ENCODE peak calls at places on chromosomes 1 and 21, in eight cellular contexts. M is SK-N-SH, W is mammary epithelial cell, B is GM23248, Q is K562, C is neural progenitor cell, X is astrocyte, S is OCI-LY7. T is an unnamed sample.

GRCh38 chr1:52917156-52917555 is 4.4 kb downstream of the ECHDC2 start:
- DNase-seq in X (no peak), B (no peak), W (no peak), C (no peak), Q (no peak), M (no peak), S (no peak), T (no peak)

GRCh38 chr21:39430457-39430856 is 15.1 kb downstream of the LCA5L start:
- DNase-seq in W (no peak), Q (peak; percentile 89), X (no peak), S (no peak), C (peak; percentile 71), B (no peak), M (no peak), T (no peak)

GRCh38 chr1:90834354-90835171 is 117.5 kb upstream of the BARHL2 start:
- DNase-seq in X (no peak), M (no peak), Q (no peak), S (no peak), C (peak; percentile 48), B (peak; percentile 12), W (no peak), T (no peak)

GRCh38 chr1:161913482-161914140 is 110.1 kb downstream of the OLFML2B start:
- DNase-seq in Q (no peak), W (peak; percentile 10), M (no peak), X (peak; percentile 65), B (peak; percentile 57), S (no peak), C (no peak), T (no peak)

GRCh38 chr1:186605762-186606350 is 74.4 kb downstream of the PTGS2 start:
- DNase-seq in C (peak; percentile 81), Q (no peak), S (peak; percentile 27), B (peak; percentile 80), W (peak; percentile 64), X (peak; percentile 26), M (peak; percentile 14), T (peak; percentile 57)

GRCh38 chr1:72724951-72725863 is 442.9 kb upstream of the NEGR1 start:
- DNase-seq in M (peak; percentile 16), Q (no peak), W (no peak), C (peak; percentile 77), S (no peak), X (no peak), B (no peak), T (peak; percentile 6)

GRCh38 chr1:22388666-22389455 is 62.8 kb upstream of the ZBTB40 start:
- DNase-seq in M (no peak), C (no peak), X (no peak), B (peak; percentile 98), S (no peak), W (peak; percentile 39), Q (no peak), T (peak; percentile 44)

GRCh38 chr1:230641346-230641745 is 935 bp upstream of the COG2 start:
- DNase-seq in M (no peak), W (peak; percentile 40), X (peak; percentile 52), S (no peak), B (peak; percentile 13), Q (no peak), C (no peak), T (no peak)

GRCh38 chr1:87334351-87335174 is 5.9 kb downstream of the LMO4 start:
- DNase-seq in Q (peak; percentile 48), C (peak; percentile 83), S (peak; percentile 30), X (peak; percentile 37), M (peak; percentile 42), B (peak; percentile 64), W (peak; percentile 24), T (peak; percentile 39)

GRCh38 chr1:214660190-214660589 is 57.2 kb downstream of the CENPF start:
- DNase-seq in Q (no peak), X (no peak), W (no peak), C (no peak), S (no peak), M (no peak), B (peak; percentile 7), T (no peak)

GRCh38 chr1:68725353-68725752 is 228.5 kb upstream of the DEPDC1 start:
- DNase-seq in M (peak; percentile 73), C (no peak), W (peak; percentile 53), X (no peak), Q (no peak), S (no peak), B (no peak), T (peak; percentile 35)

GRCh38 chr1:243473281-243474210 is 217.7 kb downstream of the SDCCAG8 start:
- DNase-seq in Q (no peak), C (no peak), M (no peak), B (peak; percentile 61), S (no peak), X (peak; percentile 33), W (no peak), T (no peak)

GRCh38 chr1:21012937-21013336 is 163.8 kb downstream of the EIF4G3 start:
- DNase-seq in B (peak; percentile 72), Q (no peak), C (peak; percentile 55), W (no peak), M (peak; percentile 66), S (no peak), X (peak; percentile 63), T (peak; percentile 65)

GRCh38 chr1:54643736-54644135 is 2.1 kb downstream of the MROH7 start:
- DNase-seq in Q (peak; percentile 6), C (no peak), X (no peak), M (no peak), S (no peak), W (no peak), B (peak; percentile 15), T (no peak)

GRCh38 chr1:11026052-11026451 is 13.6 kb downstream of the TARDBP start:
- DNase-seq in X (no peak), Q (no peak), M (no peak), B (no peak), W (peak; percentile 54), C (no peak), S (no peak), T (no peak)

GRCh38 chr1:46137901-46138300 is 5.5 kb upstream of the PIK3R3 start:
- DNase-seq in X (peak; percentile 60), C (no peak), M (no peak), W (no peak), B (peak; percentile 36), Q (no peak), S (no peak), T (no peak)
- H3K4me2 ChIP-seq in X (peak overlapping the region; percentile 78), C (no peak overlapping the region), M (no peak overlapping the region), W (no peak overlapping the region), B (no peak overlapping the region), Q (no peak overlapping the region), S (no peak overlapping the region), T (peak overlapping the region; percentile 73)

GRCh38 chr21:45326169-45326833 is 38.6 kb upstream of the POFUT2 start:
- DNase-seq in S (no peak), C (no peak), B (peak; percentile 83), Q (no peak), X (no peak), M (peak; percentile 76), W (no peak), T (no peak)
- H3K4me1 ChIP-seq in S (no peaks in the 10 kb centered on the region), C (peaks cover 19% of the 10 kb centered on the region), B (peaks cover 27% of the 10 kb centered on the region), Q (no peaks in the 10 kb centered on the region), X (peaks cover 32% of the 10 kb centered on the region), M (peaks cover 21% of the 10 kb centered on the region), W (peaks cover 20% of the 10 kb centered on the region), T (peaks cover 44% of the 10 kb centered on the region)

GRCh38 chr1:95863086-95863485 is 629.1 kb downstream of the RWDD3 start:
- DNase-seq in Q (no peak), S (no peak), B (no peak), W (no peak), X (no peak), C (no peak), M (no peak), T (no peak)
- H3K4me2 ChIP-seq in Q (no peak overlapping the region), S (no peak overlapping the region), B (no peak overlapping the region), W (no peak overlapping the region), X (no peak overlapping the region), C (no peak overlapping the region), M (no peak overlapping the region), T (no peak overlapping the region)

GRCh38 chr1:182617734-182618288 is 13.6 kb upstream of the RGS16 start:
- DNase-seq in B (peak; percentile 52), X (peak; percentile 52), M (no peak), Q (no peak), C (no peak), S (no peak), W (peak; percentile 64), T (no peak)

GRCh38 chr1:182617075-182617429 is 12.9 kb upstream of the RGS16 start:
- DNase-seq in S (no peak), X (no peak), C (no peak), W (no peak), Q (no peak), M (no peak), B (no peak), T (no peak)

GRCh38 chr1:182624582-182624981 is 20.4 kb upstream of the RGS16 start:
- DNase-seq in M (no peak), X (no peak), W (no peak), S (no peak), B (no peak), C (no peak), Q (no peak), T (no peak)

GRCh38 chr1:182622795-182623528 is 18.8 kb upstream of the RGS16 start:
- DNase-seq in W (no peak), C (no peak), Q (no peak), M (no peak), X (no peak), B (no peak), S (peak; percentile 71), T (no peak)

DNA sequence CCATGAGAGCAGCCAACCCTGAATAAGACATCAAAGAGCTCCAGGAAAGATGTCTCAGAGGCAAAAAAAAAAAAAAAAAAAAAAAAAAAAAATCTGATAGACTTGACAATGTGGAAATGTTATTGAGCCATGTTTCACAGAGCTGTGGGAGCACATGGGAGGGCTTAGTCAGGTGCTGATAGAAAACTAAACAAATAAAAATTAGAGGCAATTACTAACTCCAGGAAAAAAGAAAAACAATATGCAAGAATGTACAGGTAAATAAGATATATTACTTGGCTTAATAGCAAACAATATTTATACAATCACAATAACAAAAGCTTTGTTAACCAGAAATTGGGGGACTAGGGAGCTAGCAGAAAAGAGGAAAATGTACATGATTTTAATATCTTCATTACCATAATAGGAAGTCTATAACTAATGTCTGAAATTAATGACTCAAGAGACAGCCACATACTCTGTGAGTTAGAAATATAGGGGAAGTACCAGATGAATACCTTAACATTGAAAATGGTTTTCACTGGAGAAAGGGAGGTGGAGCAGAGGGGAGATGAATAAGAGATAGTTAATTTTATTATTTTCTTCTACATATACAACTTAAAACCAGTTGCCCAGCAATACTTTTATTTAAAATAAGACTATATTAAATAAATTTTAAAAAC is 16.9 kb upstream of the RGS16 start:
- DNase-seq in X (no peak), B (no peak), Q (no peak), W (no peak), S (no peak), M (no peak), C (no peak), T (no peak)
- H3K4me1 ChIP-seq in X (peaks cover 13% of the 10 kb centered on the region), B (peaks cover 18% of the 10 kb centered on the region), Q (no peaks in the 10 kb centered on the region), W (peaks cover 14% of the 10 kb centered on the region), S (peaks cover 77% of the 10 kb centered on the region), M (peaks cover 17% of the 10 kb centered on the region), C (peaks cover 28% of the 10 kb centered on the region), T (peaks cover 7% of the 10 kb centered on the region)